ENCODE peak calls at places on chromosomes 5 and 9, in ten cellular contexts. X is astrocyte of the spinal cord; D is NCI-H1092; K is tibial artery; O is EH; M is stimulated activated CD8-positive, alpha-beta memory T cell treated with anti-CD3 and anti-CD28 coated beads, Interleukin-2, amount 100 ng/mL, for 48 hours; Z is upper lobe of right lung; H is fibroblast of mammary gland; J is activated CD4-positive, alpha-beta T cell treated with anti-CD3 and anti-CD28 coated beads for 1 hour; Y is ELR. L is an unnamed sample.

GRCh38 chr5:165334186-165334585 is 1828.8 kb downstream of the MAT2B start:
- DNase-seq in X (peak), D (no peak), K (no peak), O (no peak), M (no peak), Z (no peak), H (peak), J (no peak), Y (peak), L (no peak)

GRCh38 chr5:55149396-55149795 is 10.6 kb upstream of the GPX8 start:
- DNase-seq in X (no peak), D (no peak), K (no peak), O (no peak), M (no peak), Z (no peak), H (peak), J (no peak), Y (no peak), L (no peak)

GRCh38 chr5:147483961-147484707 is 25.7 kb downstream of the DPYSL3 start:
- DNase-seq in X (peak), D (peak), K (peak), O (peak), M (no peak), Z (no peak), H (peak), J (no peak), Y (peak), L (no peak)

GRCh38 chr5:2736872-2737271 is 14.6 kb downstream of the IRX2 start:
- DNase-seq in X (no peak), D (no peak), K (no peak), O (no peak), M (no peak), Z (no peak), H (no peak), J (no peak), Y (no peak), L (no peak)

GRCh38 chr5:173916233-173916632 is 28.1 kb downstream of the CPEB4 start:
- DNase-seq in X (no peak), D (no peak), K (no peak), O (no peak), M (no peak), Z (no peak), H (no peak), J (no peak), Y (no peak), L (no peak)

GRCh38 chr5:174411513-174411819 is 312.9 kb upstream of the MSX2 start:
- DNase-seq in X (no peak), D (no peak), K (no peak), O (no peak), M (no peak), Z (no peak), H (no peak), J (no peak), Y (no peak), L (no peak)

GRCh38 chr5:115702025-115702424 is 76.2 kb upstream of the TMED7 start:
- DNase-seq in X (no peak), D (no peak), K (no peak), O (no peak), M (no peak), Z (no peak), H (no peak), J (no peak), Y (no peak), L (no peak)

GRCh38 chr5:161544350-161544765 is 2.2 kb downstream of the GABRB2 start:
- DNase-seq in X (peak), D (peak), K (no peak), O (peak), M (no peak), Z (no peak), H (peak), J (no peak), Y (peak), L (peak)

GRCh38 chr9:130480673-130481072 is 35.9 kb downstream of the ASS1 start:
- DNase-seq in X (no peak), D (no peak), K (no peak), O (no peak), M (no peak), Z (no peak), H (no peak), J (no peak), Y (no peak), L (no peak)

GRCh38 chr5:147918101-147918500 is 11.8 kb upstream of the C5orf46 start:
- DNase-seq in X (peak), D (no peak), K (no peak), O (peak), M (no peak), Z (no peak), H (peak), J (no peak), Y (peak), L (no peak)

GRCh38 chr5:174071484-174071883 is 26.0 kb downstream of the NSG2 start:
- DNase-seq in X (no peak), D (no peak), K (no peak), O (no peak), M (no peak), Z (no peak), H (no peak), J (no peak), Y (no peak), L (no peak)

GRCh38 chr5:20030125-20030524 is 42.1 kb upstream of the CDH18 start:
- DNase-seq in X (no peak), D (no peak), K (no peak), O (peak), M (no peak), Z (no peak), H (no peak), J (no peak), Y (peak), L (no peak)

GRCh38 chr5:138037271-138037670 is 4.4 kb upstream of the FAM13B start:
- DNase-seq in X (no peak), D (no peak), K (no peak), O (no peak), M (no peak), Z (no peak), H (no peak), J (no peak), Y (no peak), L (no peak)

GRCh38 chr5:177133845-177134652 is 476 bp downstream of the NSD1 start:
- DNase-seq in X (peak), D (no peak), K (peak), O (peak), M (peak), Z (peak), H (peak), J (peak), Y (peak), L (peak)

GRCh38 chr5:180294401-180294800 is 2.5 kb upstream of the MAPK9 start:
- DNase-seq in X (no peak), D (no peak), K (no peak), O (no peak), M (no peak), Z (no peak), H (no peak), J (no peak), Y (no peak), L (no peak)

GRCh38 chr9:75788006-75788634 is 102.4 kb upstream of the PCSK5 start:
- DNase-seq in X (peak), D (no peak), K (peak), O (no peak), M (no peak), Z (peak), H (peak), J (no peak), Y (no peak), L (no peak)